ENCODE peak calls at places on chromosomes 5 and 9, in four cellular contexts. R is fibroblast of the aortic adventitia, N is mucosa of descending colon, G is OCI-LY7. O is an unnamed sample.
A peak's percentile ranks its signal among the peaks of the same experiment; 100 is the strongest.

GRCh38 chr9:97808415-97808814 is 44.6 kb upstream of the FOXE1 start:
- DNase-seq in R (no peak), N (no peak), G (no peak), O (no peak)

GRCh38 chr9:133202688-133203453 is 6.2 kb downstream of the OBP2B start:
- DNase-seq in G (no peak), N (no peak), R (no peak), O (no peak)

GRCh38 chr9:91844170-91844569 is 105.9 kb downstream of the ROR2 start:
- DNase-seq in R (no peak), G (no peak), N (no peak), O (no peak)

GRCh38 chr9:132078369-132079356 is 1.0 kb downstream of the MED27 start:
- DNase-seq in G (peak; percentile 36), N (no peak), R (peak; percentile 46), O (peak; percentile 24)

GRCh38 chr9:130735566-130735965 is 42.0 kb downstream of the EXOSC2 start:
- DNase-seq in R (no peak), G (no peak), N (no peak), O (no peak)

GRCh38 chr9:130028493-130029222 is 14.3 kb downstream of the FNBP1 start:
- DNase-seq in R (peak; percentile 72), G (no peak), N (no peak), O (no peak)

GRCh38 chr9:126015446-126015845 is 268.3 kb downstream of the PBX3 start:
- DNase-seq in G (no peak), R (no peak), N (no peak), O (no peak)

GRCh38 chr5:90983148-90983547 is 400.0 kb downstream of the ARRDC3 start:
- DNase-seq in R (peak; percentile 82), N (no peak), G (no peak), O (no peak)

GRCh38 chr5:64207978-64208377 is 42.3 kb downstream of the RNF180 start:
- DNase-seq in G (peak; percentile 5), R (peak; percentile 52), N (no peak), O (no peak)

GRCh38 chr9:98605116-98605515 is 103.6 kb downstream of the GABBR2 start:
- DNase-seq in N (no peak), R (no peak), G (no peak), O (no peak)

GRCh38 chr9:83986223-83986622 is 5.6 kb downstream of the RMI1 start:
- DNase-seq in R (no peak), G (peak; percentile 68), N (no peak), O (no peak)

GRCh38 chr5:132265336-132266030 is 8.0 kb downstream of the PDLIM4 start:
- DNase-seq in N (no peak), G (no peak), R (peak; percentile 94), O (peak; percentile 79)

GRCh38 chr5:17096975-17097695 is 120.3 kb upstream of the BASP1 start:
- DNase-seq in G (no peak), R (no peak), N (no peak), O (peak; percentile 27)

GRCh38 chr9:82140471-82140870 is 151.9 kb downstream of the SPATA31D1 start:
- DNase-seq in R (peak; percentile 50), N (no peak), G (no peak), O (no peak)

GRCh38 chr5:82386576-82386975 is 108.4 kb upstream of the RPS23 start:
- DNase-seq in R (no peak), N (no peak), G (no peak), O (no peak)

GRCh38 chr5:1481266-1481998 is 36.2 kb upstream of the SLC6A3 start:
- DNase-seq in N (peak; percentile 40), G (peak; percentile 30), R (no peak), O (no peak)

GRCh38 chr5:150846651-150847333 is 471 bp downstream of the IRGM start:
- DNase-seq in N (no peak), G (peak; percentile 77), R (peak; percentile 92), O (peak; percentile 66)

GRCh38 chr5:103849934-103850333 is 287.3 kb upstream of the NUDT12 start:
- DNase-seq in R (peak; percentile 45), G (no peak), N (no peak), O (no peak)

GRCh38 chr9:83472221-83472665 is 66.0 kb downstream of the FRMD3 start:
- DNase-seq in G (no peak), R (peak; percentile 27), N (no peak), O (peak; percentile 65)

GRCh38 chr5:137344723-137345322 is 154.3 kb downstream of the SPOCK1 start:
- DNase-seq in R (peak; percentile 87), G (peak; percentile 27), N (no peak), O (peak; percentile 42)

GRCh38 chr9:127802576-127803443 is at the start of gene FPGS:
- DNase-seq in N (peak; percentile 94), R (peak; percentile 86), G (peak; percentile 92), O (peak; percentile 90)

GRCh38 chr5:90991201-90991600 is 391.9 kb downstream of the ARRDC3 start:
- DNase-seq in G (no peak), R (no peak), N (no peak), O (no peak)

GRCh38 chr9:83154821-83155220 is 91.9 kb upstream of the RASEF start:
- DNase-seq in R (peak; percentile 4), G (no peak), N (no peak), O (no peak)

GRCh38 chr5:134464988-134465855 is 53.5 kb upstream of the CDKN2AIPNL start:
- DNase-seq in G (peak; percentile 36), N (no peak), R (no peak), O (peak; percentile 32)

GRCh38 chr9:6049798-6050197 is 34.4 kb upstream of the RANBP6 start:
- DNase-seq in G (peak; percentile 53), N (no peak), R (no peak), O (peak; percentile 45)

GRCh38 chr5:134092875-134093274 is 21.6 kb upstream of the TCF7 start:
- DNase-seq in G (no peak), N (no peak), R (peak; percentile 32), O (peak; percentile 60)

GRCh38 chr5:120527251-120527650 is 63.2 kb downstream of the PRR16 start:
- DNase-seq in G (no peak), R (no peak), N (no peak), O (no peak)

GRCh38 chr9:7237473-7238243 is 479.9 kb downstream of the KDM4C start:
- DNase-seq in R (peak; percentile 69), G (no peak), N (no peak), O (no peak)

GRCh38 chr5:51650824-51651223 is 267.6 kb downstream of the ISL1 start:
- DNase-seq in R (no peak), N (no peak), G (no peak), O (no peak)

DNA sequence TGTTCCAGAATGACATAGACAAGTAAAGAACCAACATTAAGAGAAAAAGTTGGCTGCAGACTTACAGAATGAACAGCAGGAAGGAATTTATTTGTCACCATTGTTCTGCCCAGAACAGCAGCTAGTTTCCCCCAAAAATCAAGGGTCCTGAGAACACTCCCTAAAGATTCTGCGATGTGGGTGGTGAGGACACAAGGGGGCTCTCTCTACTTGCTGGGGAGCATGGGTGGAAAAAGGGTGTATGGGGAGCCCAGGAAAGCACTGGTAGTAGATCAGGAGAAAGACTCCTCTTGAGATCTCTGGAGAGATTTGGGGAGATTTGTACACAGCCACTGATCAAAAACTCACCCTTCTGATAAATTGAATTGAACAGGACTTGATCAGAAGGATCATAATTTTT is 316.5 kb downstream of the KCTD16 start:
- DNase-seq in R (no peak), G (no peak), N (no peak), O (no peak)
- TF ChIP-seq CTCF in R (peak; percentile 12), G (peak; percentile 45), N (no peak), O (no peak)

GRCh38 chr9:96318921-96319560 is 17.1 kb upstream of the HSD17B3 start:
- DNase-seq in R (no peak), N (no peak), G (no peak), O (no peak)

GRCh38 chr9:96320749-96321280 is 18.8 kb upstream of the HSD17B3 start:
- DNase-seq in G (peak; percentile 6), N (no peak), R (no peak), O (no peak)

GRCh38 chr9:96321515-96321914 is 19.5 kb upstream of the HSD17B3 start:
- DNase-seq in N (no peak), R (no peak), G (no peak), O (no peak)

GRCh38 chr9:96327694-96328352 is 25.8 kb upstream of the HSD17B3 start:
- DNase-seq in N (no peak), R (peak; percentile 80), G (peak; percentile 55), O (peak; percentile 67)

DNA sequence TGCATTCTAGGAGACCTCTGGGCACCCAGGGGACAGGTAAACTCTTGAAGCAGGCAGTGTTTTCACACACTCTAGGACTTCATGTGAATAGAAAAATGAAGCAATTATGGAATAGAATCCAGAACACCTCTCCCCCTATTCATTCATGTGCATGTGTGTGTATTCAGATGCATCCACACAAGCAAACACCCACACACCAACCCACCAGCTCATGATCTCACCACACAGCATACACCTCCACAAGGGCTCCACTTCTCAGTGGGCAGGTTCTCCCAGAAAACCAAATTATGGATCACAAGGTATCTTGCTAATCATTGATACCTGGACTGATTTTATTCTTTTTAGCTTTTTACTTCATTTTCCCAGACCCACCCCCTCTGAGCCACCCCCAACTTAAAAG is 21.2 kb upstream of the HSD17B3 start:
- DNase-seq in R (no peak), G (no peak), N (no peak), O (no peak)
- TF ChIP-seq CTCF in R (no peak), G (no peak), N (no peak), O (no peak)

GRCh38 chr5:152601806-152602467 is 196.9 kb upstream of the NMUR2 start:
- DNase-seq in N (no peak), G (no peak), R (no peak), O (no peak)

GRCh38 chr5:152608514-152608913 is 203.4 kb upstream of the NMUR2 start:
- DNase-seq in N (no peak), G (no peak), R (no peak), O (no peak)

GRCh38 chr5:152606739-152607138 is 201.7 kb upstream of the NMUR2 start:
- DNase-seq in R (no peak), G (no peak), N (no peak), O (no peak)

DNA sequence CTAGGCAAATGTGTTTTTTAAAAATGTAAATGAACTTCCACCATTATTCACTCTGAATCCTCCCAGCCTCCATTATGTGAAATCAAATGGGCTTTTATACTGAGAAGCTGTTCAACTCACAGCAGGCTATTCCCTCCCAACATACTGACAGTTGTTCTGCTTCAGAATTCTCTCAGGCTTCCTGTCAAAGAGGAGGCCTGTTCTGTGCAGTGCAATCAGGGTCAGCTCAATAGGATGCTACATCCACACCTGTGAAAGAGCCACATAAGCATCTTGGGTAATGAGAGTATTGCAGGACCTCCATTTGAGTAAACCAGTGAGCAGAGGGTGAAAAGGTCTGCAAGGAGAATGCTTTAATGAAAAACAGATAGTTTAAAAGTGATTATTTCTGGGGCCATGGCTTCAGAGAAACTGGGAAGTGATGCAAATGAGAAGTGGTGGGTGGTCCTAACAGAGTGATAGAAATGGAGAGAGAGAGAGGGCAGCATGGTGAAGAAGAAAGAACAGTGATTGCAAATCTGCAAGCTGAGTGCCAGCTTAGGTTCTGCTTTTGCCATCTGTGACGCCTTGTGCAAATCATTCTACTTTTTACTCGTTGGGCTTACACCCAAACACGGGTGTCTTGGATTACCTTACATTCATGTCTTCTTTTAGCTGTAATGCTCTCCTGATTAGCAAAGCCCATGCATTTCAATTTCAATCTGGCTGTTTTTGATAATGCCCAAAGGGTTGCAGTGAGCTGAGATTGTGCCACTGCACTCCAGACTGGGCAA is 202.5 kb upstream of the NMUR2 start:
- DNase-seq in R (no peak), G (no peak), N (no peak), O (no peak)
- TF ChIP-seq CTCF in R (no peak), G (no peak), N (no peak), O (no peak)

DNA sequence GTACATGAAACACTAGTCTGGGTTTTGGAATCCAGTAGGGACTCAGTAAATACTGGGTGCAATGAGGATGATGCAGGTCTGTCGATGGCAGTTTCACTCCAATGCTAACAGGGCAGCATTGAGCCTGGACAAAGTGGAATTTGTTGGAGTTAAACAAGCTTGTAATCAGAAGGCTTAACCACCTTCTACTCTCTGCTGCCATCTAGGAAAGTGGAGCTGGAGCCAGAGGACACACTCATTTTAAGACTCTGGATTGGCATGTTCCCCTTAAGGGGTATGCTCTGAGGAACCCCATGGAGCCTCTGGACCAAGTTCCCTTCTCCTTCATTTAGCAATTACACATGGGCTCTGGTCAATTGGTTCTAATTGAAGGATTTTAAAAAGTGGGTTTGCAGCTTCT is 331.0 kb upstream of the ADAMTSL1 start:
- DNase-seq in R (peak; percentile 5), N (no peak), G (no peak), O (peak; percentile 35)
- TF ChIP-seq CTCF in R (peak; percentile 32), N (no peak), G (peak; percentile 25), O (peak; percentile 29)